ENCODE peak calls at places on chromosomes 13 and 19, in seven cellular contexts. One of them, this sample, is unnamed.

GRCh38 chr19:40553885-40554857 is 22.5 kb upstream of the SHKBP1 start:
- ATAC-seq in right cardiac atrium: no peak
- ATAC-seq in upper lobe of left lung: no peak
- ATAC-seq in lower lobe of right lung: peak; percentile 18
- ATAC-seq in CD4-positive, CD25-positive, alpha-beta regulatory T cell: no peak
- ATAC-seq in aorta: no peak
- ATAC-seq in CD8-positive, alpha-beta T cell: no peak
- ATAC-seq in this sample: no peak

GRCh38 chr19:16139752-16140151 is 3.7 kb upstream of the HSH2D start:
- ATAC-seq in CD8-positive, alpha-beta T cell: no peak
- ATAC-seq in lower lobe of right lung: no peak
- ATAC-seq in CD4-positive, CD25-positive, alpha-beta regulatory T cell: no peak
- ATAC-seq in right cardiac atrium: no peak
- ATAC-seq in upper lobe of left lung: no peak
- ATAC-seq in aorta: no peak
- ATAC-seq in this sample: no peak

GRCh38 chr19:2517881-2518601 is 42.1 kb downstream of the GADD45B start:
- ATAC-seq in right cardiac atrium: no peak
- ATAC-seq in CD4-positive, CD25-positive, alpha-beta regulatory T cell: no peak
- ATAC-seq in CD8-positive, alpha-beta T cell: peak; percentile 73
- ATAC-seq in aorta: no peak
- ATAC-seq in lower lobe of right lung: no peak
- ATAC-seq in upper lobe of left lung: no peak
- ATAC-seq in this sample: no peak

GRCh38 chr13:67372868-67373464 is 142.8 kb upstream of the PCDH9 start:
- ATAC-seq in lower lobe of right lung: no peak
- ATAC-seq in upper lobe of left lung: no peak
- ATAC-seq in right cardiac atrium: peak; percentile 57
- ATAC-seq in CD4-positive, CD25-positive, alpha-beta regulatory T cell: no peak
- ATAC-seq in aorta: no peak
- ATAC-seq in CD8-positive, alpha-beta T cell: no peak
- ATAC-seq in this sample: no peak

GRCh38 chr19:34375598-34375997 is 10.6 kb downstream of the GPI start:
- ATAC-seq in right cardiac atrium: no peak
- ATAC-seq in upper lobe of left lung: no peak
- ATAC-seq in lower lobe of right lung: peak; percentile 63
- ATAC-seq in CD8-positive, alpha-beta T cell: no peak
- ATAC-seq in aorta: no peak
- ATAC-seq in CD4-positive, CD25-positive, alpha-beta regulatory T cell: no peak
- ATAC-seq in this sample: no peak

GRCh38 chr13:92175330-92175729 is 776.9 kb downstream of the GPC5 start:
- ATAC-seq in CD8-positive, alpha-beta T cell: no peak
- ATAC-seq in right cardiac atrium: no peak
- ATAC-seq in aorta: no peak
- ATAC-seq in upper lobe of left lung: peak; percentile 75
- ATAC-seq in CD4-positive, CD25-positive, alpha-beta regulatory T cell: no peak
- ATAC-seq in lower lobe of right lung: no peak
- ATAC-seq in this sample: no peak

GRCh38 chr13:90447034-90447734 is 900.3 kb upstream of the MIR17HG start:
- ATAC-seq in CD8-positive, alpha-beta T cell: no peak
- ATAC-seq in upper lobe of left lung: no peak
- ATAC-seq in right cardiac atrium: no peak
- ATAC-seq in CD4-positive, CD25-positive, alpha-beta regulatory T cell: no peak
- ATAC-seq in lower lobe of right lung: no peak
- ATAC-seq in aorta: peak; percentile 19
- ATAC-seq in this sample: no peak

GRCh38 chr19:44689290-44690130 is 9.4 kb upstream of the CEACAM16 start:
- ATAC-seq in CD8-positive, alpha-beta T cell: peak; percentile 59
- ATAC-seq in right cardiac atrium: peak; percentile 66
- ATAC-seq in lower lobe of right lung: peak; percentile 51
- ATAC-seq in aorta: peak; percentile 75
- ATAC-seq in upper lobe of left lung: peak; percentile 72
- ATAC-seq in CD4-positive, CD25-positive, alpha-beta regulatory T cell: peak; percentile 40
- ATAC-seq in this sample: peak; percentile 56

GRCh38 chr19:43290568-43291359 is 21.4 kb upstream of the PSG9 start:
- ATAC-seq in CD4-positive, CD25-positive, alpha-beta regulatory T cell: no peak
- ATAC-seq in right cardiac atrium: no peak
- ATAC-seq in lower lobe of right lung: no peak
- ATAC-seq in upper lobe of left lung: no peak
- ATAC-seq in aorta: no peak
- ATAC-seq in CD8-positive, alpha-beta T cell: no peak
- ATAC-seq in this sample: no peak

GRCh38 chr19:44818470-44818856 is 9.6 kb downstream of the BCAM start:
- ATAC-seq in lower lobe of right lung: no peak
- ATAC-seq in upper lobe of left lung: no peak
- ATAC-seq in CD4-positive, CD25-positive, alpha-beta regulatory T cell: no peak
- ATAC-seq in CD8-positive, alpha-beta T cell: no peak
- ATAC-seq in aorta: no peak
- ATAC-seq in right cardiac atrium: no peak
- ATAC-seq in this sample: no peak

GRCh38 chr13:100506600-100507422 is 81.8 kb downstream of the GGACT start:
- ATAC-seq in CD4-positive, CD25-positive, alpha-beta regulatory T cell: peak; percentile 62
- ATAC-seq in aorta: no peak
- ATAC-seq in lower lobe of right lung: no peak
- ATAC-seq in right cardiac atrium: no peak
- ATAC-seq in CD8-positive, alpha-beta T cell: no peak
- ATAC-seq in upper lobe of left lung: no peak
- ATAC-seq in this sample: no peak

GRCh38 chr13:110042253-110042652 is 255.9 kb upstream of the IRS2 start:
- ATAC-seq in CD8-positive, alpha-beta T cell: no peak
- ATAC-seq in lower lobe of right lung: no peak
- ATAC-seq in upper lobe of left lung: no peak
- ATAC-seq in right cardiac atrium: no peak
- ATAC-seq in aorta: no peak
- ATAC-seq in CD4-positive, CD25-positive, alpha-beta regulatory T cell: no peak
- ATAC-seq in this sample: no peak

GRCh38 chr13:110306340-110306959 is 507 bp downstream of the COL4A1 start:
- ATAC-seq in lower lobe of right lung: peak; percentile 20
- ATAC-seq in aorta: peak; percentile 8
- ATAC-seq in CD4-positive, CD25-positive, alpha-beta regulatory T cell: no peak
- ATAC-seq in CD8-positive, alpha-beta T cell: no peak
- ATAC-seq in upper lobe of left lung: peak; percentile 24
- ATAC-seq in right cardiac atrium: peak; percentile 10
- ATAC-seq in this sample: no peak

GRCh38 chr13:40026741-40027140 is 371.3 kb downstream of the COG6 start:
- ATAC-seq in CD8-positive, alpha-beta T cell: peak; percentile 34
- ATAC-seq in lower lobe of right lung: no peak
- ATAC-seq in CD4-positive, CD25-positive, alpha-beta regulatory T cell: no peak
- ATAC-seq in aorta: no peak
- ATAC-seq in right cardiac atrium: no peak
- ATAC-seq in upper lobe of left lung: no peak
- ATAC-seq in this sample: no peak

GRCh38 chr13:33383724-33384577 is 98.4 kb upstream of the STARD13 start:
- ATAC-seq in aorta: no peak
- ATAC-seq in lower lobe of right lung: peak; percentile 61
- ATAC-seq in upper lobe of left lung: no peak
- ATAC-seq in CD4-positive, CD25-positive, alpha-beta regulatory T cell: no peak
- ATAC-seq in right cardiac atrium: no peak
- ATAC-seq in CD8-positive, alpha-beta T cell: no peak
- ATAC-seq in this sample: no peak

GRCh38 chr13:72983085-72983768 is 75.6 kb upstream of the KLF5 start:
- ATAC-seq in aorta: no peak
- ATAC-seq in CD8-positive, alpha-beta T cell: no peak
- ATAC-seq in upper lobe of left lung: peak; percentile 67
- ATAC-seq in lower lobe of right lung: peak; percentile 87
- ATAC-seq in right cardiac atrium: no peak
- ATAC-seq in CD4-positive, CD25-positive, alpha-beta regulatory T cell: no peak
- ATAC-seq in this sample: peak; percentile 22

GRCh38 chr13:22175815-22176214 is 504.9 kb downstream of the FGF9 start:
- ATAC-seq in aorta: no peak
- ATAC-seq in upper lobe of left lung: no peak
- ATAC-seq in right cardiac atrium: no peak
- ATAC-seq in CD8-positive, alpha-beta T cell: no peak
- ATAC-seq in CD4-positive, CD25-positive, alpha-beta regulatory T cell: no peak
- ATAC-seq in lower lobe of right lung: no peak
- ATAC-seq in this sample: no peak

GRCh38 chr19:15400521-15401396 is 18.0 kb downstream of the AKAP8L start:
- ATAC-seq in upper lobe of left lung: no peak
- ATAC-seq in CD8-positive, alpha-beta T cell: no peak
- ATAC-seq in lower lobe of right lung: no peak
- ATAC-seq in right cardiac atrium: no peak
- ATAC-seq in CD4-positive, CD25-positive, alpha-beta regulatory T cell: no peak
- ATAC-seq in aorta: no peak
- ATAC-seq in this sample: no peak

GRCh38 chr13:80840313-80840976 is 499.5 kb upstream of the SPRY2 start:
- ATAC-seq in right cardiac atrium: peak; percentile 51
- ATAC-seq in aorta: no peak
- ATAC-seq in upper lobe of left lung: peak; percentile 91
- ATAC-seq in CD4-positive, CD25-positive, alpha-beta regulatory T cell: no peak
- ATAC-seq in CD8-positive, alpha-beta T cell: no peak
- ATAC-seq in lower lobe of right lung: no peak
- ATAC-seq in this sample: peak; percentile 82

GRCh38 chr13:50838701-50839100 is 4.8 kb downstream of the DLEU7 start:
- ATAC-seq in upper lobe of left lung: no peak
- ATAC-seq in right cardiac atrium: no peak
- ATAC-seq in CD4-positive, CD25-positive, alpha-beta regulatory T cell: no peak
- ATAC-seq in CD8-positive, alpha-beta T cell: no peak
- ATAC-seq in aorta: no peak
- ATAC-seq in lower lobe of right lung: no peak
- ATAC-seq in this sample: no peak
- H3K4me3 ChIP-seq in upper lobe of left lung: no peak overlapping the region
- H3K4me3 ChIP-seq in right cardiac atrium: no peak overlapping the region
- H3K4me3 ChIP-seq in CD4-positive, CD25-positive, alpha-beta regulatory T cell: no peak overlapping the region
- H3K4me3 ChIP-seq in CD8-positive, alpha-beta T cell: no peak overlapping the region
- H3K4me3 ChIP-seq in aorta: no peak overlapping the region
- H3K4me3 ChIP-seq in lower lobe of right lung: no peak overlapping the region
- H3K4me3 ChIP-seq in this sample: no peak overlapping the region

GRCh38 chr13:99312493-99312883 is 5.3 kb upstream of the GPR183 start:
- ATAC-seq in right cardiac atrium: peak; percentile 61
- ATAC-seq in lower lobe of right lung: peak; percentile 61
- ATAC-seq in CD4-positive, CD25-positive, alpha-beta regulatory T cell: no peak
- ATAC-seq in CD8-positive, alpha-beta T cell: no peak
- ATAC-seq in aorta: peak; percentile 81
- ATAC-seq in upper lobe of left lung: peak; percentile 93
- ATAC-seq in this sample: peak; percentile 92
- H3K4me1 ChIP-seq in right cardiac atrium: peaks cover 21% of the 10 kb centered on the region
- H3K4me1 ChIP-seq in lower lobe of right lung: peaks cover 55% of the 10 kb centered on the region
- H3K4me1 ChIP-seq in CD4-positive, CD25-positive, alpha-beta regulatory T cell: peaks cover 83% of the 10 kb centered on the region
- H3K4me1 ChIP-seq in CD8-positive, alpha-beta T cell: peaks cover 76% of the 10 kb centered on the region
- H3K4me1 ChIP-seq in aorta: peaks cover 3% of the 10 kb centered on the region
- H3K4me1 ChIP-seq in upper lobe of left lung: peaks cover 28% of the 10 kb centered on the region
- H3K4me1 ChIP-seq in this sample: peaks cover 10% of the 10 kb centered on the region

GRCh38 chr19:19822148-19822429 is 539 bp upstream of the ZNF506 start:
- ATAC-seq in aorta: no peak
- ATAC-seq in CD8-positive, alpha-beta T cell: no peak
- ATAC-seq in upper lobe of left lung: peak; percentile 20
- ATAC-seq in CD4-positive, CD25-positive, alpha-beta regulatory T cell: no peak
- ATAC-seq in right cardiac atrium: peak; percentile 11
- ATAC-seq in lower lobe of right lung: peak; percentile 18
- ATAC-seq in this sample: no peak

GRCh38 chr19:19821366-19822147 is at the start of gene ZNF506:
- ATAC-seq in CD8-positive, alpha-beta T cell: peak; percentile 82
- ATAC-seq in aorta: peak; percentile 98
- ATAC-seq in lower lobe of right lung: peak; percentile 99
- ATAC-seq in right cardiac atrium: peak; percentile 98
- ATAC-seq in CD4-positive, CD25-positive, alpha-beta regulatory T cell: peak; percentile 86
- ATAC-seq in upper lobe of left lung: peak; percentile 98
- ATAC-seq in this sample: peak; percentile 99

GRCh38 chr19:19823916-19824315 is 2.4 kb upstream of the ZNF506 start:
- ATAC-seq in right cardiac atrium: no peak
- ATAC-seq in CD8-positive, alpha-beta T cell: no peak
- ATAC-seq in upper lobe of left lung: no peak
- ATAC-seq in lower lobe of right lung: no peak
- ATAC-seq in aorta: no peak
- ATAC-seq in CD4-positive, CD25-positive, alpha-beta regulatory T cell: no peak
- ATAC-seq in this sample: no peak

GRCh38 chr19:19817357-19817756 is 4.2 kb downstream of the ZNF506 start:
- ATAC-seq in CD4-positive, CD25-positive, alpha-beta regulatory T cell: peak; percentile 58
- ATAC-seq in lower lobe of right lung: no peak
- ATAC-seq in right cardiac atrium: no peak
- ATAC-seq in aorta: no peak
- ATAC-seq in CD8-positive, alpha-beta T cell: peak; percentile 43
- ATAC-seq in upper lobe of left lung: no peak
- ATAC-seq in this sample: no peak

DNA sequence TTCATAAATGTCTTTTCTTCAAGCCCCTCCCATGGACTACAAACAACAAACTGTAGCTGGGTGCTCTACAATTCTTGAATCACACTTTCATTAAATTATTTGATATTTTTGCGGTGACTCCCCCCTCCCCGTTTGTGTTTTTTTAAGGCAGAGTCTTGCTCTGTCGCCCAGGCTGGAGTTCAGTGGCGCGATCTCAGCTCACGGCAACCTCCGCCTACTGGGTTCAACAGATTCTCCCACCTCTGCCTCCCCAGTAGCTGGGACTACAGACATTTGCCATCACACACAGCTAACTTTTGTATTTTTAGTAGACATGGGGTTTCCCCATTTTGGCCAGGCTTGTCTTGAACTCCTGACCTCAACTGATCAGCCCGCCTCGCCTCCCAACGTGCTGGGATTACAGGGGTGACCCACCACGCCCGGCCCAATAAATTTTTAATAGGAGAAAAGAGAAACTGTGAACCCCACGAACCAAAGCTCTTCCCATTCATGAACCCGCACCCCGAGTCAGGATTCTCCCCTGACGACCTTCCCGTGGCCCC is 705 bp downstream of the ZNF506 start:
- ATAC-seq in upper lobe of left lung: no peak
- ATAC-seq in CD8-positive, alpha-beta T cell: no peak
- ATAC-seq in CD4-positive, CD25-positive, alpha-beta regulatory T cell: no peak
- ATAC-seq in right cardiac atrium: no peak
- ATAC-seq in lower lobe of right lung: no peak
- ATAC-seq in aorta: no peak
- ATAC-seq in this sample: no peak
- H3K4me3 ChIP-seq in upper lobe of left lung: peak overlapping the region; percentile 61
- H3K4me3 ChIP-seq in CD8-positive, alpha-beta T cell: peak overlapping the region; percentile 97
- H3K4me3 ChIP-seq in CD4-positive, CD25-positive, alpha-beta regulatory T cell: peak overlapping the region; percentile 76
- H3K4me3 ChIP-seq in right cardiac atrium: peak overlapping the region; percentile 71
- H3K4me3 ChIP-seq in lower lobe of right lung: peak overlapping the region; percentile 76
- H3K4me3 ChIP-seq in aorta: peak overlapping the region; percentile 63
- H3K4me3 ChIP-seq in this sample: peak overlapping the region; percentile 59

GRCh38 chr19:49359851-49360845 is 2.1 kb downstream of the TEAD2 start:
- ATAC-seq in lower lobe of right lung: no peak
- ATAC-seq in CD8-positive, alpha-beta T cell: no peak
- ATAC-seq in aorta: no peak
- ATAC-seq in upper lobe of left lung: no peak
- ATAC-seq in right cardiac atrium: no peak
- ATAC-seq in CD4-positive, CD25-positive, alpha-beta regulatory T cell: no peak
- ATAC-seq in this sample: no peak
- H3K4me1 ChIP-seq in lower lobe of right lung: peaks cover 32% of the 10 kb centered on the region
- H3K4me1 ChIP-seq in CD8-positive, alpha-beta T cell: peaks cover 47% of the 10 kb centered on the region
- H3K4me1 ChIP-seq in aorta: no peaks in the 10 kb centered on the region
- H3K4me1 ChIP-seq in upper lobe of left lung: peaks cover 61% of the 10 kb centered on the region
- H3K4me1 ChIP-seq in right cardiac atrium: peaks cover 7% of the 10 kb centered on the region
- H3K4me1 ChIP-seq in CD4-positive, CD25-positive, alpha-beta regulatory T cell: peaks cover 39% of the 10 kb centered on the region
- H3K4me1 ChIP-seq in this sample: peaks cover 11% of the 10 kb centered on the region

DNA sequence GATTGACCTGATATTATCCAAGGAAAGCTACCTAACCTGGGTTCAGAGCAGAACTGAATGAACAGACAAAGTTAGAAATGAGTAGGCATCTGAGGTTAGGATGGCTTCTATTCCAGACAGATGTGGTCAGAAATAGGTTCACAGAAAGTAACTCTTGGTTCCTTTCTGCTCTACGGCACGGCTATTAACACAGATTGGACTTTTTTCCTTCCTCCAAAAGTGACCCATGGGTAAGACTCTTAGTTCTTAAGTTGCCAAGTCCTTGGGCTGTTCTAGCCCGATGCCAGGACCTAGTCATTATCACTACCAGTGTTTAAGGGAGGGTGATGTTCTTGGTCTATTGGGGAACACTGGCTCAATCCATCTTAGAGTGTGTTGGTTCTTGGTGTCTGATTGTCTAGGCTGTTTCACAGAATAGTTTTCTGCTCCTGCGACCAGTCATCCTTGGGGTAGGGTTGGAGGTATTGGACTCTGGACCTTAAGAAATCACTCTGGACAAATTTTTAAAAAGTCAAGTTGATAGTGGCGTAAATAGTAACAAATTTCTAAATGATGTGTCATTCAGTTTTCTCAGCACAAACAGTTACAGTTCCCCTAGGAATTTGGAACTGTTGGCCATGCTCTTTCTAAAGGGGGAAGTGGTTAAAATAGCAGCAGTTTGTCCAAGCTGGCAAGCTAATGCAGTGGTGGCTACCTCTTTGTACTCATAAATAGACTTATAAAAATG is 60.1 kb upstream of the MYCBP2 start:
- ATAC-seq in lower lobe of right lung: peak; percentile 46
- ATAC-seq in right cardiac atrium: peak; percentile 89
- ATAC-seq in CD8-positive, alpha-beta T cell: no peak
- ATAC-seq in aorta: peak; percentile 89
- ATAC-seq in upper lobe of left lung: peak; percentile 86
- ATAC-seq in CD4-positive, CD25-positive, alpha-beta regulatory T cell: no peak
- ATAC-seq in this sample: peak; percentile 76
- H3K4me3 ChIP-seq in lower lobe of right lung: no peak overlapping the region
- H3K4me3 ChIP-seq in right cardiac atrium: no peak overlapping the region
- H3K4me3 ChIP-seq in CD8-positive, alpha-beta T cell: no peak overlapping the region
- H3K4me3 ChIP-seq in aorta: no peak overlapping the region
- H3K4me3 ChIP-seq in upper lobe of left lung: no peak overlapping the region
- H3K4me3 ChIP-seq in CD4-positive, CD25-positive, alpha-beta regulatory T cell: no peak overlapping the region
- H3K4me3 ChIP-seq in this sample: no peak overlapping the region